ENCODE peak calls at places on chromosomes 7 and 10, in four cellular contexts. L is K562, Z is GM12878, T is SK-N-SH. U is an unnamed sample.

GRCh38 chr7:131090188-131090587 is 237.5 kb upstream of the MKLN1 start:
- DNase-seq in L (no peak), Z (no peak), T (no peak), U (no peak)

GRCh38 chr10:108180883-108181282 is 1016.4 kb upstream of the SORCS1 start:
- DNase-seq in L (no peak), Z (no peak), T (no peak), U (no peak)

GRCh38 chr10:32957341-32958084 is 517 bp downstream of the ITGB1 start:
- DNase-seq in L (peak), Z (no peak), T (peak), U (no peak)

GRCh38 chr7:159026271-159027047 is 118.2 kb downstream of the VIPR2 start:
- DNase-seq in L (no peak), Z (no peak), T (no peak), U (no peak)

GRCh38 chr7:11430112-11430511 is 401.9 kb downstream of the THSD7A start:
- DNase-seq in L (no peak), Z (no peak), T (no peak), U (no peak)

GRCh38 chr10:124109261-124109660 is 15.9 kb upstream of the CHST15 start:
- DNase-seq in L (no peak), Z (no peak), T (no peak), U (no peak)

GRCh38 chr10:77637986-77638765 is 568 bp upstream of the KCNMA1 start:
- DNase-seq in L (no peak), Z (no peak), T (peak), U (no peak)

GRCh38 chr10:27714349-27714748 is 31.3 kb downstream of the MKX start:
- DNase-seq in L (no peak), Z (no peak), T (no peak), U (no peak)

GRCh38 chr7:103833401-103833800 is 156.1 kb downstream of the RELN start:
- DNase-seq in L (no peak), Z (no peak), T (no peak), U (no peak)

GRCh38 chr10:63700209-63700934 is 179.2 kb downstream of the REEP3 start:
- DNase-seq in L (no peak), Z (no peak), T (no peak), U (no peak)

GRCh38 chr7:13037216-13037615 is 349.8 kb downstream of the ARL4A start:
- DNase-seq in L (no peak), Z (no peak), T (no peak), U (no peak)

GRCh38 chr10:71263376-71263775 is 51.0 kb downstream of the UNC5B start:
- DNase-seq in L (no peak), Z (no peak), T (no peak), U (no peak)

GRCh38 chr10:123442901-123443300 is 223.3 kb upstream of the GPR26 start:
- DNase-seq in L (no peak), Z (peak), T (no peak), U (no peak)

GRCh38 chr10:113007821-113008220 is 57.8 kb downstream of the TCF7L2 start:
- DNase-seq in L (no peak), Z (no peak), T (no peak), U (no peak)

GRCh38 chr10:117339569-117339968 is 35.7 kb downstream of the PDZD8 start:
- DNase-seq in L (no peak), Z (no peak), T (no peak), U (no peak)

GRCh38 chr10:121069061-121069850 is 218.1 kb downstream of the WDR11 start:
- DNase-seq in L (no peak), Z (peak), T (no peak), U (no peak)

GRCh38 chr10:29501692-29502091 is 133.1 kb downstream of the SVIL start:
- DNase-seq in L (peak), Z (no peak), T (no peak), U (no peak)

GRCh38 chr10:84548869-84549268 is 220.5 kb downstream of the CCSER2 start:
- DNase-seq in L (no peak), Z (no peak), T (no peak), U (no peak)

GRCh38 chr10:10782603-10783002 is 235.1 kb upstream of the CELF2 start:
- DNase-seq in L (no peak), Z (no peak), T (no peak), U (no peak)
- TF ChIP-seq NRF1 in L (no peak), Z (no peak), T (no peak), U (no peak)

DNA sequence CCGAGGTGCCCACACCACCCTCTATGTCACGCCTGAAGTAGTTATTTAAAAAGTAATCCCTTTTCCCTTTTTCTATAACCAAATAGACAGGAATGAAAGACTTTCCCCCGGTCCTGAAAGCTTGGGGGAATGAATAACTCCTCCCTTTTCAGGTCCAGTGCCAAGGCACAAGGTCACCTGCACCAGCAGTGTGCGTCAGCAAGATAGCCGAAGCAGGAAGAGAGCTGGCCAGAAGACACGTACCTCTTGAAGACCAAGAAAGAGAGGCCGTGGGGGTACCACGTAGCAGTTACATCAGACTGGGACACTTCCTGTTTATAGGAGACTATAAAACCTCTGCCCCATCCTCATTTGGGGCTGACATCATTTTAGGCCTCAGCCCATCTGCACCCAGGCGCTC is 10.7 kb upstream of the AKR1B1 start:
- DNase-seq in L (no peak), Z (no peak), T (no peak), U (no peak)
- TF ChIP-seq USF2 in L (no peak), Z (no peak), T (no peak), U (no peak)

DNA sequence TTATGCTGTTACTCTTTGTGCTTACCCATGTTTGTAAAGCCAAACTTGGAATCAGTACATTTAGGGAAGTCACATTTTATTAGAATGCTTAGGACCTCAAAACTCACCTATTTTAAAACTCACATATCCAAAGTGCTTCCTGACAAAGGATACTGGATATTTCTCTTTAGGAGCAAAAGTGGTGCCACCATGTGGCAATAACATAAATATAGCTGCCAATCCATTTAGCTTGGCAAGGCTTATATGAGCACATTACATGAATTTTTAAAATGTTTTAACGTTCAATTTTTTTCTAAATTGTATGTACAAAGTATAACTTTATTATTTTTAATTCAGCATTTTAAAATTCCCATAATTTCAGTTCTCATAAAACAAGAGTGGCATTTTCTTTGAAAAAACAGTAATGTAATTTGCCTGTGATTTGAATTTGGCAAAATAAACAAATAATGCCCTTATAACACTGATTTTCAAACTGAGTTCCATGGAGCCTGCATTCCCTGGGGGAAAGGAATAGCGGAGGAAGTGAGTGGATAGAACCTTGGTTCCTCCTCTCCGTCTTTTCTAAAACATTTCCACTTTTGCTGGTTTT is 75.4 kb downstream of the HDAC9 start:
- DNase-seq in L (no peak), Z (no peak), T (peak), U (no peak)
- TF ChIP-seq NRF1 in L (no peak), Z (no peak), T (no peak), U (no peak)

GRCh38 chr7:99106869-99107268 is 37.0 kb downstream of the SMURF1 start:
- DNase-seq in L (no peak), Z (no peak), T (no peak), U (no peak)

GRCh38 chr7:99112097-99112496 is 31.8 kb downstream of the SMURF1 start:
- DNase-seq in L (no peak), Z (peak), T (no peak), U (no peak)

GRCh38 chr7:99108615-99109014 is 35.3 kb downstream of the SMURF1 start:
- DNase-seq in L (no peak), Z (no peak), T (no peak), U (no peak)

GRCh38 chr7:99111591-99111990 is 32.3 kb downstream of the SMURF1 start:
- DNase-seq in L (no peak), Z (no peak), T (no peak), U (no peak)

DNA sequence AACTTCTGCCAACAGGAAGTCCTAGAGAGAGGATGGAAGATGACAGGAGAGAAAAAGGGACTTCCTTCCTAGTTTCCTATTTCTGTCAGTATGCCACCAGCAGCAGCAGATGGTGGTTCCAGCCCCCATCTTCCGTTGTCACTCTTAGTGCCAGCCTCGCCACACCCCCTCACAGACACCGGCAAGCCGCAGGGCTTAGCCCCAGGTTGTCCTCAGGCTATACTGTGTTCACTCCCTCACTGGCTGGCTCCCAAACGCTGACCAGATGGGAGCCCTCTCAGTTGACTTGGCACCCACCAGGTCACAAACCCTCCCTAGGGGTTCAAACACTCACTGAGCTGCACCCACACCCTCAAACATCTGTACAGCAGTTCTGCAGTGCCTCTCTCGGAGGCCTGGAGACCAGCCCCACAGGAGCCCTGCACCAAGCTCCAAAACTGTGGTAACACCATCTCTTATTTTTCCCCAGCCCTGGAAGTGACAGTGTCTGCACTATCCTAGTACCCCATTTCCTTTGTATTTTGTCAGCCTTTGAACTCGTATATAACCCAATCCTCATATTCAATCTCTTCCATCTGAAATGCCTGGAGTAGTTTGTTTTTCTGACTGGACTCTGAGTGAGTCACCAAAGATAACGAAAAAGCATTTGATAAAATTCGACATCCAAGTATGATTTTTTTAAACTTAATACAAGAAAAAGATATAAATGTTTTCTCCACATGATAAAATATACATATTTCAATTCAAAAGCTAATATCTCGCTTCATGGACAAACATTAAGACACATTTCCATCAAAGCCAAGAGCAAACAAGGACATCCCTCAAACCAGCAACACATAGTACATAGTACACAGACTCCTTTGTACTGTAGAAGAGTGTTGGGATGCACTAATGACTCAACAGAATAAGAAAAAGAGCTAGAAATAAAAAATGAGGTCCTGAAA is 34.5 kb downstream of the SMURF1 start:
- DNase-seq in L (no peak), Z (no peak), T (peak), U (no peak)
- TF ChIP-seq USF2 in L (no peak), Z (no peak), T (no peak), U (no peak)

GRCh38 chr10:3775671-3776551 is 9.1 kb downstream of the KLF6 start:
- DNase-seq in L (no peak), Z (no peak), T (no peak), U (peak)
- TF ChIP-seq NRF1 in L (no peak), Z (no peak), T (no peak), U (no peak)

DNA sequence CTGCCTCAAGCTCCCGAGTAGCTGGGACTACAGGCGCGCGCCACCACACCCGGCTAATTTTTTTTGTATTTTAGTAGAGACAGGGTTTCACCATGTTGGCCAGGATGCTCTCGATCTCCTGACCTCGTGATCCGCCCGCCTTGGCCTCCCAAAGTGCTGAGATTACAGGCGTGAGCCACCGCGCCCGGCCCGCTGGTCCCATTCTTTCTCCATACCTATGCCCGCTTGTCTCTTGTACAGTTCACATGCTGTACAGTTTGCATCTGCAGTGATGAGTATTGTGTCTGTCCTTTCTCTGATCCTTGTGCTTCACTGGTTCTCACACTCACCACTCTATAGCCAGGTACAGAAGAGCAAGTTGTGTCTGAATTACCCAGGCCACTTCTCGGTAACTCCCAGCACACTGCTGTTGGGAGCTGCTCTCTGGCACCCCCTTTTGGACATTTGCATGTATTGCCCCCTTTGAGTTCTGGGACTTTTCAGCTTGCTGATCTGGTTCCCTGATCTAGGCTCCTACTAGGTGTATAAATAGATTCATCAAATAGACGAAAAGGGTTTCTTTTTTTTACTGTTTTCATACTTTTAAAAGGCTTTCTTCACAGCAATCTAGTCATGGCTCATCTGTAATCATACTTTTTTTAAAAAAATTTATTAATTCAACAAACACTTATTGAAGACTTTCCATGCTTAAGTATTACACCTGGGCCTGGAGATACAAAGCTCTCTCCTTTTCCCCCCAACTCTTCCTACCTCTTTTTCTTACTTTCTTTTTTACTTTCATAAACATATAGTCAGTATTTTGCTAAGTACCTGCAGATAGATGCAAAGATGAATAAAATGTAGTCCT is 53.5 kb downstream of the AOAH start:
- DNase-seq in L (peak), Z (peak), T (peak), U (peak)
- TF ChIP-seq USF2 in L (no peak), Z (no peak), T (no peak), U (no peak)

GRCh38 chr10:26221571-26221970 is 5.0 kb downstream of the GAD2 start:
- DNase-seq in L (no peak), Z (no peak), T (peak), U (no peak)
- TF ChIP-seq NRF1 in L (no peak), Z (no peak), T (no peak), U (no peak)